ENCODE peak calls at places on chromosomes 3 and 15, in ten cellular contexts. One of them, this sample, is unnamed.

GRCh38 chr15:96047255-96047931 is 283.1 kb upstream of the NR2F2 start:
- DNase-seq in NAMALWA: no peak
- DNase-seq in CD8-positive, alpha-beta T cell: no peak
- DNase-seq in transverse colon: no peak
- DNase-seq in AG08395: peak; percentile 63
- DNase-seq in mammary epithelial cell: peak; percentile 39
- DNase-seq in fibroblast of the aortic adventitia: peak; percentile 90
- DNase-seq in AG10803: peak; percentile 87
- DNase-seq in AG08396: peak; percentile 67
- DNase-seq in smooth muscle cell of the brain vasculature: peak; percentile 85
- DNase-seq in this sample: no peak

GRCh38 chr3:133152056-133152455 is 113.9 kb downstream of the TMEM108 start:
- DNase-seq in smooth muscle cell of the brain vasculature: no peak
- DNase-seq in CD8-positive, alpha-beta T cell: no peak
- DNase-seq in NAMALWA: no peak
- DNase-seq in AG08396: no peak
- DNase-seq in fibroblast of the aortic adventitia: no peak
- DNase-seq in transverse colon: no peak
- DNase-seq in mammary epithelial cell: no peak
- DNase-seq in AG08395: no peak
- DNase-seq in AG10803: no peak
- DNase-seq in this sample: no peak

GRCh38 chr3:74000715-74001114 is 376.0 kb upstream of the PDZRN3 start:
- DNase-seq in NAMALWA: no peak
- DNase-seq in smooth muscle cell of the brain vasculature: no peak
- DNase-seq in AG08395: no peak
- DNase-seq in AG08396: peak; percentile 12
- DNase-seq in mammary epithelial cell: no peak
- DNase-seq in fibroblast of the aortic adventitia: peak; percentile 17
- DNase-seq in AG10803: peak; percentile 16
- DNase-seq in CD8-positive, alpha-beta T cell: no peak
- DNase-seq in transverse colon: no peak
- DNase-seq in this sample: no peak

GRCh38 chr15:45093622-45094357 is 20.2 kb downstream of the DUOX2 start:
- DNase-seq in fibroblast of the aortic adventitia: no peak
- DNase-seq in smooth muscle cell of the brain vasculature: no peak
- DNase-seq in AG08396: no peak
- DNase-seq in AG08395: no peak
- DNase-seq in CD8-positive, alpha-beta T cell: no peak
- DNase-seq in AG10803: no peak
- DNase-seq in mammary epithelial cell: no peak
- DNase-seq in NAMALWA: no peak
- DNase-seq in transverse colon: no peak
- DNase-seq in this sample: no peak

GRCh38 chr3:31925271-31925630 is 55.8 kb downstream of the OSBPL10 start:
- DNase-seq in smooth muscle cell of the brain vasculature: no peak
- DNase-seq in NAMALWA: peak; percentile 42
- DNase-seq in CD8-positive, alpha-beta T cell: no peak
- DNase-seq in AG08395: no peak
- DNase-seq in AG08396: no peak
- DNase-seq in fibroblast of the aortic adventitia: no peak
- DNase-seq in transverse colon: no peak
- DNase-seq in AG10803: no peak
- DNase-seq in mammary epithelial cell: no peak
- DNase-seq in this sample: no peak

GRCh38 chr3:107956991-107957467 is 133.8 kb downstream of the CD47 start:
- DNase-seq in CD8-positive, alpha-beta T cell: no peak
- DNase-seq in transverse colon: peak; percentile 59
- DNase-seq in AG08396: peak; percentile 35
- DNase-seq in NAMALWA: no peak
- DNase-seq in AG10803: peak; percentile 97
- DNase-seq in mammary epithelial cell: no peak
- DNase-seq in AG08395: peak; percentile 91
- DNase-seq in fibroblast of the aortic adventitia: peak; percentile 99
- DNase-seq in smooth muscle cell of the brain vasculature: no peak
- DNase-seq in this sample: no peak

GRCh38 chr3:17424137-17424536 is 318.3 kb downstream of the TBC1D5 start:
- DNase-seq in transverse colon: no peak
- DNase-seq in AG08396: no peak
- DNase-seq in NAMALWA: no peak
- DNase-seq in CD8-positive, alpha-beta T cell: no peak
- DNase-seq in AG10803: peak; percentile 53
- DNase-seq in smooth muscle cell of the brain vasculature: no peak
- DNase-seq in AG08395: peak; percentile 7
- DNase-seq in mammary epithelial cell: no peak
- DNase-seq in fibroblast of the aortic adventitia: peak; percentile 46
- DNase-seq in this sample: no peak

GRCh38 chr15:55588070-55588817 is at the start of gene PYGO1:
- DNase-seq in smooth muscle cell of the brain vasculature: no peak
- DNase-seq in fibroblast of the aortic adventitia: peak; percentile 56
- DNase-seq in NAMALWA: no peak
- DNase-seq in AG10803: peak; percentile 63
- DNase-seq in mammary epithelial cell: peak; percentile 34
- DNase-seq in CD8-positive, alpha-beta T cell: no peak
- DNase-seq in AG08396: peak; percentile 86
- DNase-seq in AG08395: peak; percentile 60
- DNase-seq in transverse colon: peak; percentile 19
- DNase-seq in this sample: no peak

GRCh38 chr15:64813075-64813474 is 12.4 kb downstream of the PIF1 start:
- DNase-seq in CD8-positive, alpha-beta T cell: no peak
- DNase-seq in AG10803: peak; percentile 44
- DNase-seq in mammary epithelial cell: no peak
- DNase-seq in AG08395: no peak
- DNase-seq in AG08396: no peak
- DNase-seq in smooth muscle cell of the brain vasculature: no peak
- DNase-seq in transverse colon: no peak
- DNase-seq in fibroblast of the aortic adventitia: peak; percentile 44
- DNase-seq in NAMALWA: peak; percentile 60
- DNase-seq in this sample: no peak

GRCh38 chr3:65936908-65937638 is 101.6 kb downstream of the MAGI1 start:
- DNase-seq in transverse colon: no peak
- DNase-seq in mammary epithelial cell: no peak
- DNase-seq in AG08395: no peak
- DNase-seq in AG08396: no peak
- DNase-seq in smooth muscle cell of the brain vasculature: no peak
- DNase-seq in AG10803: no peak
- DNase-seq in NAMALWA: no peak
- DNase-seq in fibroblast of the aortic adventitia: no peak
- DNase-seq in CD8-positive, alpha-beta T cell: no peak
- DNase-seq in this sample: no peak

GRCh38 chr3:195451373-195452000 is 8.7 kb upstream of the ACAP2 start:
- DNase-seq in fibroblast of the aortic adventitia: no peak
- DNase-seq in transverse colon: no peak
- DNase-seq in AG08395: no peak
- DNase-seq in AG10803: no peak
- DNase-seq in NAMALWA: no peak
- DNase-seq in CD8-positive, alpha-beta T cell: no peak
- DNase-seq in smooth muscle cell of the brain vasculature: no peak
- DNase-seq in AG08396: no peak
- DNase-seq in mammary epithelial cell: no peak
- DNase-seq in this sample: no peak

GRCh38 chr3:187974857-187975257 is 179.1 kb upstream of the LPP start:
- DNase-seq in NAMALWA: peak; percentile 86
- DNase-seq in AG08396: no peak
- DNase-seq in transverse colon: no peak
- DNase-seq in smooth muscle cell of the brain vasculature: no peak
- DNase-seq in fibroblast of the aortic adventitia: no peak
- DNase-seq in AG10803: no peak
- DNase-seq in AG08395: no peak
- DNase-seq in mammary epithelial cell: no peak
- DNase-seq in CD8-positive, alpha-beta T cell: no peak
- DNase-seq in this sample: no peak

GRCh38 chr3:193174137-193174536 is 66.9 kb upstream of the PLAAT1 start:
- DNase-seq in smooth muscle cell of the brain vasculature: no peak
- DNase-seq in AG08395: no peak
- DNase-seq in AG10803: no peak
- DNase-seq in fibroblast of the aortic adventitia: no peak
- DNase-seq in mammary epithelial cell: peak; percentile 16
- DNase-seq in AG08396: no peak
- DNase-seq in NAMALWA: no peak
- DNase-seq in transverse colon: no peak
- DNase-seq in CD8-positive, alpha-beta T cell: no peak
- DNase-seq in this sample: no peak

GRCh38 chr3:157176108-157176507 is 16.2 kb upstream of the CCNL1 start:
- DNase-seq in transverse colon: no peak
- DNase-seq in mammary epithelial cell: no peak
- DNase-seq in NAMALWA: peak; percentile 37
- DNase-seq in CD8-positive, alpha-beta T cell: no peak
- DNase-seq in AG08396: peak; percentile 34
- DNase-seq in AG08395: no peak
- DNase-seq in fibroblast of the aortic adventitia: peak; percentile 50
- DNase-seq in smooth muscle cell of the brain vasculature: no peak
- DNase-seq in AG10803: peak; percentile 66
- DNase-seq in this sample: no peak

GRCh38 chr15:31523655-31524049 is 197.0 kb downstream of the KLF13 start:
- DNase-seq in AG08396: no peak
- DNase-seq in mammary epithelial cell: no peak
- DNase-seq in transverse colon: no peak
- DNase-seq in NAMALWA: no peak
- DNase-seq in AG08395: no peak
- DNase-seq in smooth muscle cell of the brain vasculature: no peak
- DNase-seq in AG10803: no peak
- DNase-seq in CD8-positive, alpha-beta T cell: no peak
- DNase-seq in fibroblast of the aortic adventitia: no peak
- DNase-seq in this sample: no peak

GRCh38 chr3:47194994-47195393 is 31.1 kb upstream of the SETD2 start:
- DNase-seq in fibroblast of the aortic adventitia: peak; percentile 4
- DNase-seq in NAMALWA: no peak
- DNase-seq in mammary epithelial cell: no peak
- DNase-seq in smooth muscle cell of the brain vasculature: no peak
- DNase-seq in CD8-positive, alpha-beta T cell: no peak
- DNase-seq in AG08395: no peak
- DNase-seq in AG10803: no peak
- DNase-seq in AG08396: no peak
- DNase-seq in transverse colon: no peak
- DNase-seq in this sample: no peak

GRCh38 chr15:78049691-78050440 is 27.6 kb downstream of the TBC1D2B start:
- DNase-seq in AG10803: peak; percentile 99
- DNase-seq in NAMALWA: no peak
- DNase-seq in mammary epithelial cell: peak; percentile 34
- DNase-seq in fibroblast of the aortic adventitia: peak; percentile 57
- DNase-seq in AG08395: peak; percentile 71
- DNase-seq in CD8-positive, alpha-beta T cell: no peak
- DNase-seq in AG08396: peak; percentile 56
- DNase-seq in transverse colon: no peak
- DNase-seq in smooth muscle cell of the brain vasculature: no peak
- DNase-seq in this sample: peak; percentile 85

GRCh38 chr15:96243701-96244100 is 86.8 kb upstream of the NR2F2 start:
- DNase-seq in AG08395: no peak
- DNase-seq in AG08396: peak; percentile 7
- DNase-seq in CD8-positive, alpha-beta T cell: no peak
- DNase-seq in AG10803: no peak
- DNase-seq in NAMALWA: no peak
- DNase-seq in smooth muscle cell of the brain vasculature: no peak
- DNase-seq in transverse colon: no peak
- DNase-seq in fibroblast of the aortic adventitia: no peak
- DNase-seq in mammary epithelial cell: no peak
- DNase-seq in this sample: no peak

GRCh38 chr3:143808999-143809700 is 39.1 kb downstream of the SLC9A9 start:
- DNase-seq in transverse colon: no peak
- DNase-seq in NAMALWA: no peak
- DNase-seq in fibroblast of the aortic adventitia: peak; percentile 79
- DNase-seq in AG08396: peak; percentile 39
- DNase-seq in AG08395: peak; percentile 33
- DNase-seq in smooth muscle cell of the brain vasculature: no peak
- DNase-seq in CD8-positive, alpha-beta T cell: no peak
- DNase-seq in AG10803: peak; percentile 81
- DNase-seq in mammary epithelial cell: no peak
- DNase-seq in this sample: no peak

GRCh38 chr3:35744419-35744818 is 105.1 kb downstream of the ARPP21 start:
- DNase-seq in smooth muscle cell of the brain vasculature: no peak
- DNase-seq in transverse colon: no peak
- DNase-seq in fibroblast of the aortic adventitia: no peak
- DNase-seq in AG08396: no peak
- DNase-seq in NAMALWA: no peak
- DNase-seq in AG08395: no peak
- DNase-seq in CD8-positive, alpha-beta T cell: no peak
- DNase-seq in mammary epithelial cell: no peak
- DNase-seq in AG10803: no peak
- DNase-seq in this sample: no peak

GRCh38 chr3:78728406-78729145 is 1039.2 kb downstream of the ROBO1 start:
- DNase-seq in CD8-positive, alpha-beta T cell: no peak
- DNase-seq in smooth muscle cell of the brain vasculature: peak; percentile 62
- DNase-seq in AG10803: peak; percentile 50
- DNase-seq in NAMALWA: no peak
- DNase-seq in fibroblast of the aortic adventitia: peak; percentile 59
- DNase-seq in AG08395: peak; percentile 41
- DNase-seq in AG08396: peak; percentile 39
- DNase-seq in mammary epithelial cell: peak; percentile 48
- DNase-seq in transverse colon: peak; percentile 29
- DNase-seq in this sample: no peak

GRCh38 chr3:135929670-135930069 is 35.9 kb upstream of the PPP2R3A start:
- DNase-seq in NAMALWA: no peak
- DNase-seq in smooth muscle cell of the brain vasculature: peak; percentile 61
- DNase-seq in AG08395: peak; percentile 78
- DNase-seq in CD8-positive, alpha-beta T cell: no peak
- DNase-seq in fibroblast of the aortic adventitia: peak; percentile 64
- DNase-seq in AG08396: peak; percentile 53
- DNase-seq in AG10803: peak; percentile 74
- DNase-seq in mammary epithelial cell: peak; percentile 50
- DNase-seq in transverse colon: peak; percentile 15
- DNase-seq in this sample: no peak

GRCh38 chr15:64284037-64284436 is 71.9 kb downstream of the CSNK1G1 start:
- DNase-seq in NAMALWA: no peak
- DNase-seq in mammary epithelial cell: peak; percentile 33
- DNase-seq in CD8-positive, alpha-beta T cell: no peak
- DNase-seq in AG10803: peak; percentile 53
- DNase-seq in AG08396: peak; percentile 8
- DNase-seq in fibroblast of the aortic adventitia: peak; percentile 76
- DNase-seq in transverse colon: no peak
- DNase-seq in smooth muscle cell of the brain vasculature: peak; percentile 20
- DNase-seq in AG08395: peak; percentile 23
- DNase-seq in this sample: no peak

GRCh38 chr3:197224034-197224444 is 74.4 kb downstream of the DLG1 start:
- DNase-seq in smooth muscle cell of the brain vasculature: peak; percentile 32
- DNase-seq in NAMALWA: peak; percentile 80
- DNase-seq in CD8-positive, alpha-beta T cell: no peak
- DNase-seq in fibroblast of the aortic adventitia: peak; percentile 72
- DNase-seq in AG08396: peak; percentile 34
- DNase-seq in AG08395: peak; percentile 57
- DNase-seq in AG10803: peak; percentile 58
- DNase-seq in mammary epithelial cell: peak; percentile 37
- DNase-seq in transverse colon: no peak
- DNase-seq in this sample: no peak

GRCh38 chr3:53791317-53791716 is 54.9 kb downstream of the CHDH start:
- DNase-seq in CD8-positive, alpha-beta T cell: no peak
- DNase-seq in smooth muscle cell of the brain vasculature: no peak
- DNase-seq in mammary epithelial cell: no peak
- DNase-seq in AG10803: no peak
- DNase-seq in AG08396: no peak
- DNase-seq in transverse colon: no peak
- DNase-seq in fibroblast of the aortic adventitia: no peak
- DNase-seq in AG08395: no peak
- DNase-seq in NAMALWA: no peak
- DNase-seq in this sample: peak; percentile 25

GRCh38 chr3:130707914-130708601 is 38.6 kb downstream of the PIK3R4 start:
- DNase-seq in AG10803: peak; percentile 66
- DNase-seq in AG08395: no peak
- DNase-seq in NAMALWA: no peak
- DNase-seq in fibroblast of the aortic adventitia: peak; percentile 9
- DNase-seq in mammary epithelial cell: no peak
- DNase-seq in CD8-positive, alpha-beta T cell: no peak
- DNase-seq in AG08396: no peak
- DNase-seq in transverse colon: no peak
- DNase-seq in smooth muscle cell of the brain vasculature: no peak
- DNase-seq in this sample: no peak

GRCh38 chr15:60162251-60162650 is 158.1 kb downstream of the FOXB1 start:
- DNase-seq in mammary epithelial cell: no peak
- DNase-seq in fibroblast of the aortic adventitia: no peak
- DNase-seq in transverse colon: no peak
- DNase-seq in AG10803: no peak
- DNase-seq in AG08396: no peak
- DNase-seq in AG08395: no peak
- DNase-seq in NAMALWA: no peak
- DNase-seq in CD8-positive, alpha-beta T cell: no peak
- DNase-seq in smooth muscle cell of the brain vasculature: no peak
- DNase-seq in this sample: no peak

GRCh38 chr15:36469567-36469966 is 109.9 kb upstream of the CDIN1 start:
- DNase-seq in NAMALWA: no peak
- DNase-seq in CD8-positive, alpha-beta T cell: no peak
- DNase-seq in AG08396: peak; percentile 44
- DNase-seq in transverse colon: no peak
- DNase-seq in smooth muscle cell of the brain vasculature: no peak
- DNase-seq in AG08395: peak; percentile 32
- DNase-seq in mammary epithelial cell: no peak
- DNase-seq in fibroblast of the aortic adventitia: peak; percentile 8
- DNase-seq in AG10803: peak; percentile 63
- DNase-seq in this sample: no peak

This sample was measured in natural killer cell treated with Interleukin-12 subunit alpha and Interleukin-12 subunit beta and Interleukin-15 and Interleukin-18, amount 100 ng/mL, for 72 hours.